ENCODE peak calls at places on chromosomes 6 and 20, in five cellular contexts. One of them, this sample, is unnamed.

GRCh38 chr20:60100780-60101179 is 142.6 kb downstream of the CDH26 start:
- DNase-seq in GM20000: no peak
- DNase-seq in neural progenitor cell: no peak
- DNase-seq in PC-9: no peak
- DNase-seq in testis: no peak
- DNase-seq in this sample: no peak

GRCh38 chr6:98525860-98526259 is 308.5 kb upstream of the POU3F2 start:
- DNase-seq in neural progenitor cell: peak
- DNase-seq in PC-9: no peak
- DNase-seq in testis: no peak
- DNase-seq in GM20000: no peak
- DNase-seq in this sample: no peak

GRCh38 chr6:152637422-152638047 is 373 bp upstream of the SYNE1 start:
- DNase-seq in neural progenitor cell: no peak
- DNase-seq in GM20000: no peak
- DNase-seq in PC-9: no peak
- DNase-seq in testis: no peak
- DNase-seq in this sample: no peak

GRCh38 chr20:21324126-21324525 is 21.0 kb downstream of the XRN2 start:
- DNase-seq in PC-9: no peak
- DNase-seq in GM20000: no peak
- DNase-seq in testis: no peak
- DNase-seq in neural progenitor cell: no peak
- DNase-seq in this sample: no peak

GRCh38 chr6:112218563-112218962 is 35.8 kb downstream of the LAMA4 start:
- DNase-seq in testis: no peak
- DNase-seq in GM20000: no peak
- DNase-seq in PC-9: no peak
- DNase-seq in neural progenitor cell: no peak
- DNase-seq in this sample: peak

GRCh38 chr6:161444464-161444863 is 170.6 kb upstream of the AGPAT4 start:
- DNase-seq in testis: peak
- DNase-seq in neural progenitor cell: peak
- DNase-seq in PC-9: no peak
- DNase-seq in GM20000: no peak
- DNase-seq in this sample: no peak

GRCh38 chr20:37276494-37277252 is 12.8 kb upstream of the MANBAL start:
- DNase-seq in GM20000: peak
- DNase-seq in PC-9: peak
- DNase-seq in neural progenitor cell: no peak
- DNase-seq in testis: peak
- DNase-seq in this sample: peak

GRCh38 chr6:49550413-49551125 is at the start of gene C6orf141:
- DNase-seq in neural progenitor cell: peak
- DNase-seq in PC-9: peak
- DNase-seq in GM20000: peak
- DNase-seq in testis: peak
- DNase-seq in this sample: peak

GRCh38 chr6:122033564-122034181 is 365.8 kb upstream of the HSF2 start:
- DNase-seq in testis: no peak
- DNase-seq in PC-9: no peak
- DNase-seq in GM20000: peak
- DNase-seq in neural progenitor cell: peak
- DNase-seq in this sample: peak

GRCh38 chr6:1123976-1124375 is 187.9 kb upstream of the FOXQ1 start:
- DNase-seq in neural progenitor cell: no peak
- DNase-seq in testis: peak
- DNase-seq in PC-9: no peak
- DNase-seq in GM20000: no peak
- DNase-seq in this sample: no peak

GRCh38 chr6:30873137-30873640 is 11.1 kb upstream of the DDR1 start:
- DNase-seq in GM20000: no peak
- DNase-seq in neural progenitor cell: no peak
- DNase-seq in testis: no peak
- DNase-seq in PC-9: no peak
- DNase-seq in this sample: no peak

GRCh38 chr20:10306440-10307358 is 88.1 kb downstream of the SNAP25 start:
- DNase-seq in PC-9: no peak
- DNase-seq in neural progenitor cell: no peak
- DNase-seq in GM20000: no peak
- DNase-seq in testis: no peak
- DNase-seq in this sample: no peak

GRCh38 chr6:168574699-168575195 is 133.8 kb downstream of the SMOC2 start:
- DNase-seq in neural progenitor cell: peak
- DNase-seq in GM20000: no peak
- DNase-seq in testis: peak
- DNase-seq in PC-9: no peak
- DNase-seq in this sample: no peak

GRCh38 chr20:23248524-23248923 is 102.1 kb upstream of the NXT1 start:
- DNase-seq in testis: no peak
- DNase-seq in GM20000: no peak
- DNase-seq in PC-9: no peak
- DNase-seq in neural progenitor cell: no peak
- DNase-seq in this sample: no peak

GRCh38 chr6:117352466-117353081 is 73.2 kb downstream of the ROS1 start:
- DNase-seq in PC-9: no peak
- DNase-seq in neural progenitor cell: no peak
- DNase-seq in GM20000: no peak
- DNase-seq in testis: no peak
- DNase-seq in this sample: peak

GRCh38 chr6:35161776-35162607 is 20.9 kb upstream of the TCP11 start:
- DNase-seq in testis: no peak
- DNase-seq in neural progenitor cell: no peak
- DNase-seq in GM20000: no peak
- DNase-seq in PC-9: no peak
- DNase-seq in this sample: no peak

GRCh38 chr20:4812641-4813075 is 90.9 kb downstream of the PRND start:
- DNase-seq in GM20000: no peak
- DNase-seq in neural progenitor cell: no peak
- DNase-seq in PC-9: no peak
- DNase-seq in testis: no peak
- DNase-seq in this sample: no peak

GRCh38 chr6:9675122-9675521 is 739.8 kb downstream of the TFAP2A start:
- DNase-seq in GM20000: no peak
- DNase-seq in neural progenitor cell: no peak
- DNase-seq in PC-9: no peak
- DNase-seq in testis: no peak
- DNase-seq in this sample: no peak

GRCh38 chr6:2790588-2790987 is 25.4 kb downstream of the WRNIP1 start:
- DNase-seq in GM20000: no peak
- DNase-seq in PC-9: no peak
- DNase-seq in testis: no peak
- DNase-seq in neural progenitor cell: no peak
- DNase-seq in this sample: peak

GRCh38 chr6:110325197-110325596 is 33.0 kb downstream of the METTL24 start:
- DNase-seq in neural progenitor cell: no peak
- DNase-seq in testis: no peak
- DNase-seq in PC-9: no peak
- DNase-seq in GM20000: no peak
- DNase-seq in this sample: no peak

GRCh38 chr6:70857387-70858077 is 99.3 kb downstream of the B3GAT2 start:
- DNase-seq in testis: no peak
- DNase-seq in GM20000: peak
- DNase-seq in neural progenitor cell: no peak
- DNase-seq in PC-9: no peak
- DNase-seq in this sample: no peak

GRCh38 chr20:49245921-49246740 is 26.9 kb downstream of the DDX27 start:
- DNase-seq in testis: no peak
- DNase-seq in PC-9: peak
- DNase-seq in neural progenitor cell: peak
- DNase-seq in GM20000: peak
- DNase-seq in this sample: peak

GRCh38 chr6:79453558-79454042 is 83.6 kb downstream of the LCA5 start:
- DNase-seq in GM20000: no peak
- DNase-seq in PC-9: peak
- DNase-seq in testis: no peak
- DNase-seq in neural progenitor cell: no peak
- DNase-seq in this sample: no peak

GRCh38 chr6:30042476-30042875 is 18.6 kb upstream of the POLR1H start:
- DNase-seq in GM20000: peak
- DNase-seq in neural progenitor cell: no peak
- DNase-seq in testis: no peak
- DNase-seq in PC-9: no peak
- DNase-seq in this sample: no peak

GRCh38 chr20:16615199-16615598 is 42.0 kb upstream of the KIF16B start:
- DNase-seq in GM20000: no peak
- DNase-seq in neural progenitor cell: no peak
- DNase-seq in testis: no peak
- DNase-seq in PC-9: peak
- DNase-seq in this sample: no peak

GRCh38 chr6:54617730-54618129 is 228.8 kb upstream of the FAM83B start:
- DNase-seq in GM20000: no peak
- DNase-seq in neural progenitor cell: no peak
- DNase-seq in testis: no peak
- DNase-seq in PC-9: no peak
- DNase-seq in this sample: no peak

GRCh38 chr6:6821639-6822261 is 233.2 kb downstream of the LY86 start:
- DNase-seq in PC-9: no peak
- DNase-seq in neural progenitor cell: no peak
- DNase-seq in GM20000: no peak
- DNase-seq in testis: no peak
- DNase-seq in this sample: no peak

GRCh38 chr6:139482184-139482751 is 107.8 kb upstream of the CITED2 start:
- DNase-seq in testis: no peak
- DNase-seq in GM20000: no peak
- DNase-seq in PC-9: no peak
- DNase-seq in neural progenitor cell: peak
- DNase-seq in this sample: no peak

GRCh38 chr6:135499441-135500340 is 2.2 kb upstream of the AHI1 start:
- DNase-seq in neural progenitor cell: no peak
- DNase-seq in PC-9: no peak
- DNase-seq in GM20000: no peak
- DNase-seq in testis: no peak
- DNase-seq in this sample: no peak

GRCh38 chr6:135493218-135493961 is 4.2 kb downstream of the AHI1 start:
- DNase-seq in testis: no peak
- DNase-seq in PC-9: no peak
- DNase-seq in GM20000: no peak
- DNase-seq in neural progenitor cell: no peak
- DNase-seq in this sample: no peak

GRCh38 chr6:135498178-135498841 is 770 bp upstream of the AHI1 start:
- DNase-seq in neural progenitor cell: peak
- DNase-seq in testis: peak
- DNase-seq in GM20000: peak
- DNase-seq in PC-9: peak
- DNase-seq in this sample: peak

GRCh38 chr6:135496805-135497411 is 632 bp downstream of the AHI1 start:
- DNase-seq in PC-9: no peak
- DNase-seq in testis: no peak
- DNase-seq in neural progenitor cell: no peak
- DNase-seq in GM20000: no peak
- DNase-seq in this sample: no peak

GRCh38 chr6:135497412-135498177 is at the start of gene AHI1:
- DNase-seq in GM20000: peak
- DNase-seq in neural progenitor cell: peak
- DNase-seq in PC-9: peak
- DNase-seq in testis: peak
- DNase-seq in this sample: peak
- TF ChIP-seq CTCF in GM20000: no peak
- TF ChIP-seq CTCF in neural progenitor cell: no peak
- TF ChIP-seq CTCF in PC-9: peak
- TF ChIP-seq CTCF in testis: no peak
- TF ChIP-seq CTCF in this sample: no peak

DNA sequence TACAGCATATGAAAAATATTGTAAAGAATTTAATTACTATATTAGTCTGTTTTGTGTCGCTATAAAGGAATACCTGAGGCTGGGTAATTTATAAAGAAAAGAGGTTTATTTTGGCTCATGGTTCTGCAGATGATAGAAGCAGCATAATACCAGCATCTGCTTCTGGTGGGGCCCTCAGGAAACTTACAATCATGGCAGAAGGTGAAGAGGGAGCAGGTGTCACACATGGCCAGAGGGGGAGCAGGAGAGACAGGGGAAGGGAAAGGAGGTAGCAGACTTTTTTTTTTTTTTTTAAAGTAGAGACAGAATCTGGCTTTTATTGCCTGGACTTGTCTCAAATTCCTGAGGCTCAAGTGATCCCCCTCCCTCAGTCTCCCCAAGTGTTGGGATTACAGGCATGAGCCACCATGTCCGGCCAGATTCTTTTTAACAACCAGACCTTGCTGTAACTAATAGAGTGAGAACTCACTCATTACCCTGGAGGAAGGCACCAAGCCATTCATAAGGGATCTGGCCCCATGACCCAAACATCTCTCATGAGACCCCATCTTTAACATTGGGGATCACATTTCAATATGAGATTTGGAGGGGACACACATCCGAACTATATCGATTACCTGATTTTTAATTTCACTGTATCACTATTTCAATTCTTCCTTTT is 64.6 kb downstream of the MAN1A1 start:
- DNase-seq in GM20000: no peak
- DNase-seq in neural progenitor cell: peak
- DNase-seq in PC-9: no peak
- DNase-seq in testis: no peak
- DNase-seq in this sample: no peak
- TF ChIP-seq CTCF in GM20000: no peak
- TF ChIP-seq CTCF in neural progenitor cell: peak
- TF ChIP-seq CTCF in PC-9: peak
- TF ChIP-seq CTCF in testis: no peak
- TF ChIP-seq CTCF in this sample: no peak

GRCh38 chr6:94636780-94637385 is 940.5 kb upstream of the MANEA start:
- DNase-seq in GM20000: no peak
- DNase-seq in PC-9: peak
- DNase-seq in testis: no peak
- DNase-seq in neural progenitor cell: peak
- DNase-seq in this sample: no peak
- TF ChIP-seq CTCF in GM20000: no peak
- TF ChIP-seq CTCF in PC-9: peak
- TF ChIP-seq CTCF in testis: no peak
- TF ChIP-seq CTCF in neural progenitor cell: peak
- TF ChIP-seq CTCF in this sample: no peak

DNA sequence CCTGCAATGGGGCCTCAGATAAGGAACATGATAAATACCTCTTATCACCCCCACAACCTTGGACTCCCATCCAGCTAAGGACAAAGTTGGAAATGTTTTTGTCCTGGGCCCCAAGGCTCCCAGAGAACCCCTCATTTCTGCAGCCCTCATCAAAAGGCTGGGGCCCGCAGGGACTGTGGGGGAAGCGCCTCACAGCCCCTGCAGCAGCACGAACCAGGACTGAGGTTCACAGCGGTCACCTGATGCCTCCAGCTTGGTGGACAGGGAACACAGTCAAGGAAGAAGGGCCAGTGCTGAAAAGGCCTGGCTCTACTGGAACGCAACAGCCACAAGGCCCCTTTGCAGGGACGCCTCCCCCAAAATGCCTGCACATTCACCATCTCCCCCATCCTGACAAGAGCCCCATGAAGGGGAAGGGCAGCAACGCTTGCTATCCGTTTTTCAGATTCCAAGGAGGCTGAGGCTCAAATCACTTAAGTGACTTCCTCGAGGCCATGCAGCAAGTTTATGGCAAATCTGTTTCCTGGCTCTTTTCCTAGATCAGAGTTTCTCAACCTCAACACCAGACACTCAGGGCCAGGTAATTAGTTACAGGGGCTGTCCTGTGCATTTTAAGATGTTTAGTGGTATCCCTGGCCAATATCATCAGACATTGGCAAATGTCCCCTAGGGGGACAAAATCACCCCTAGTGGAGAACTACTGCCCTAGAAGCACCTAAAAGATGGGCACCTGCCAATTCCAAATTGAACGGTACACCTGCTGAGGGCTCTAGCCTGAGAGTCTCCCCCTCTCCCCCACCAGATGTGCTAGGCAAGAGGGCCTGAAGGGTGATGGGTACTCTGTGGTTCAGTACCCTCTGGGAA is 10.5 kb downstream of the TFEB start:
- DNase-seq in GM20000: no peak
- DNase-seq in neural progenitor cell: no peak
- DNase-seq in PC-9: no peak
- DNase-seq in testis: no peak
- DNase-seq in this sample: no peak
- TF ChIP-seq CTCF in GM20000: no peak
- TF ChIP-seq CTCF in neural progenitor cell: no peak
- TF ChIP-seq CTCF in PC-9: no peak
- TF ChIP-seq CTCF in testis: no peak
- TF ChIP-seq CTCF in this sample: no peak